ENCODE peak calls at places on chromosome 14, in six cellular contexts. B is GM20000, M is nephron progenitor cell, U is HFF-Myc, Z is kidney epithelial cell, G is OCI-LY7. J is an unnamed sample.

GRCh38 chr14:72311116-72311515 is 378.9 kb downstream of the RGS6 start:
- DNase-seq in U (no peak), G (no peak), M (no peak), B (no peak), Z (peak), J (no peak)

GRCh38 chr14:61662437-61663311 is 32.6 kb upstream of the HIF1A start:
- DNase-seq in M (no peak), U (peak), G (peak), B (peak), Z (peak), J (peak)

GRCh38 chr14:31441273-31442110 is 15.8 kb downstream of the DTD2 start:
- DNase-seq in B (no peak), Z (no peak), U (peak), G (no peak), M (no peak), J (no peak)

GRCh38 chr14:90900712-90901111 is 84.5 kb upstream of the TTC7B start:
- DNase-seq in B (no peak), M (no peak), Z (no peak), G (no peak), U (no peak), J (no peak)

GRCh38 chr14:57866199-57866755 is 385 bp upstream of the SLC35F4 start:
- DNase-seq in Z (no peak), B (no peak), U (no peak), M (no peak), G (no peak), J (no peak)

GRCh38 chr14:96187216-96188050 is 17.2 kb upstream of the BDKRB2 start:
- DNase-seq in U (no peak), G (no peak), B (no peak), Z (no peak), M (no peak), J (no peak)

GRCh38 chr14:51081209-51081608 is 13.7 kb downstream of the TRIM9 start:
- DNase-seq in U (no peak), B (no peak), Z (no peak), M (no peak), G (no peak), J (no peak)

GRCh38 chr14:33808187-33808586 is 142.7 kb downstream of the EGLN3 start:
- DNase-seq in Z (no peak), U (no peak), M (no peak), G (no peak), B (no peak), J (no peak)

GRCh38 chr14:55381040-55381439 is 30.6 kb downstream of the ATG14 start:
- DNase-seq in B (no peak), Z (no peak), G (no peak), M (no peak), U (no peak), J (no peak)

GRCh38 chr14:98507269-98507668 is 764.7 kb downstream of the BCL11B start:
- DNase-seq in U (no peak), B (no peak), M (no peak), Z (no peak), G (no peak), J (no peak)

GRCh38 chr14:50943943-50944646 is at the start of gene PYGL:
- DNase-seq in B (peak), U (no peak), Z (no peak), G (peak), M (peak), J (peak)

GRCh38 chr14:44846232-44846824 is 115.4 kb downstream of the KLHL28 start:
- DNase-seq in Z (no peak), U (peak), M (peak), B (peak), G (peak), J (no peak)

GRCh38 chr14:34875031-34875922 is at the start of gene BAZ1A:
- DNase-seq in U (peak), G (peak), B (peak), M (peak), Z (peak), J (peak)

GRCh38 chr14:72657214-72657921 is 236.5 kb downstream of the DPF3 start:
- DNase-seq in U (no peak), B (no peak), Z (no peak), M (no peak), G (no peak), J (no peak)

GRCh38 chr14:92173668-92174067 is 51.9 kb downstream of the CPSF2 start:
- DNase-seq in G (no peak), U (no peak), B (no peak), Z (no peak), M (no peak), J (no peak)

GRCh38 chr14:72801381-72801812 is 92.5 kb downstream of the DPF3 start:
- DNase-seq in M (no peak), B (no peak), G (no peak), U (peak), Z (peak), J (no peak)

GRCh38 chr14:87989613-87990299 is 3.2 kb downstream of the GALC start:
- DNase-seq in U (no peak), B (no peak), M (no peak), Z (no peak), G (no peak), J (no peak)

GRCh38 chr14:67571991-67572323 is 28.1 kb downstream of the PIGH start:
- DNase-seq in Z (no peak), G (no peak), U (no peak), M (peak), B (no peak), J (no peak)

GRCh38 chr14:92698393-92698792 is 50.0 kb downstream of the LGMN start:
- DNase-seq in B (no peak), G (no peak), M (no peak), U (no peak), Z (no peak), J (no peak)

GRCh38 chr14:69325086-69325485 is 65.1 kb downstream of the GALNT16 start:
- DNase-seq in Z (no peak), G (no peak), M (no peak), U (no peak), B (no peak), J (no peak)

GRCh38 chr14:65225299-65226159 is 123.2 kb upstream of the MAX start:
- DNase-seq in U (no peak), G (no peak), B (no peak), M (no peak), Z (peak), J (no peak)

GRCh38 chr14:89386214-89386886 is 30.7 kb downstream of the FOXN3 start:
- DNase-seq in U (peak), B (peak), Z (peak), G (no peak), M (no peak), J (peak)

GRCh38 chr14:35333347-35333730 is 41.2 kb downstream of the PSMA6 start:
- DNase-seq in M (no peak), B (peak), G (no peak), U (no peak), Z (no peak), J (no peak)

GRCh38 chr14:33570717-33571058 is 380.2 kb downstream of the EGLN3 start:
- DNase-seq in G (no peak), B (no peak), M (no peak), Z (no peak), U (no peak), J (no peak)

DNA sequence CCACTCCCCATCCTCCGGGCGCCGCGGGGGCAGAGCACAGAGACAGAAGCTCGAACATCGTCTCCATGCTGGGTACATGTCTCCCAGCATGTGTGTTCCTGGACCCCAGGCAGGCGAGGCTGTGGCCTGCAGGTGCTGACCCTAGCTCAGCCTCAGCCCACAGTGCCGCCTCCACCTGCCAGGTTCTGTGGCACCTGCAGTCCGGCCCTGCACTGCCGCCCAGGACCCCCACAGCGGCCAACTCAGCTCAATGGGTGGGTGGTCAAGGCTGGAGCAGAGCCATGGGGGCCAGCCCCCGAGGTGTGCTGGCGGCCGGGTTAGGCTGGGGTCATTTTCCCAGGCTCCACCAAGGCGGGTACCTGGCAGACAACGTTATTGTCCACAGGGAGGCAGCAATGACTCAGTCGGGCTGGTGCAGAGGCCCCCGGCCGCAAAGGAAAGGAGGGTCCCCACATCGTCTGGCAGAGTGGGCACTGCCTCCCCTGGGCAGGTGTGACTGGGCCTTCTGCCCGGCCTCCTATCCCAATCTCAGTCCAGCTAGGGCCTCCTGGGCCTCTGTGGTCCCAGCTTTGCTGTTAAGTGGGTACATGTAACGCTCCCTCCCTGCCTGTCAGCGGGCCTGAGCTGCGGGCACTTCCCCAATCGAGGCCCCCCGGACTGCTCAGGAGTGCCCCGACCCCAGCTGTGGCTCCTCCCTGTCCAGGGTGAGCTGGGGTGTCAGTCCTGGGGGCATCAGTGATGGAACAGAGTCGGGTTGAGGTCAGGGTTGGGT is 20.2 kb upstream of the NUDT14 start:
- DNase-seq in G (no peak), U (no peak), B (no peak), M (no peak), Z (no peak), J (no peak)
- TF ChIP-seq CTCF in G (peak), U (no peak), B (no peak), M (no peak), Z (peak), J (no peak)

GRCh38 chr14:100902295-100902694 is 1.2 kb downstream of the RTL1 start:
- DNase-seq in M (no peak), Z (no peak), U (no peak), G (peak), B (no peak), J (no peak)
- TF ChIP-seq CTCF in M (peak), Z (peak), U (peak), G (peak), B (no peak), J (no peak)

GRCh38 chr14:100278702-100279101 is 27.5 kb downstream of the SLC25A29 start:
- DNase-seq in M (no peak), Z (no peak), G (peak), B (peak), U (peak), J (no peak)
- TF ChIP-seq CTCF in M (no peak), Z (no peak), G (peak), B (no peak), U (no peak), J (peak)

GRCh38 chr14:77805703-77806102 is 5.8 kb downstream of the ADCK1 start:
- DNase-seq in B (no peak), Z (no peak), M (no peak), G (no peak), U (no peak), J (no peak)

GRCh38 chr14:77804592-77804991 is 4.7 kb downstream of the ADCK1 start:
- DNase-seq in B (peak), G (peak), Z (no peak), M (no peak), U (no peak), J (no peak)

GRCh38 chr14:77794357-77794756 is 5.6 kb upstream of the ADCK1 start:
- DNase-seq in Z (no peak), U (no peak), G (no peak), M (no peak), B (no peak), J (no peak)

GRCh38 chr14:77800814-77801213 is 905 bp downstream of the ADCK1 start:
- DNase-seq in G (no peak), M (no peak), B (no peak), U (no peak), Z (no peak), J (no peak)

DNA sequence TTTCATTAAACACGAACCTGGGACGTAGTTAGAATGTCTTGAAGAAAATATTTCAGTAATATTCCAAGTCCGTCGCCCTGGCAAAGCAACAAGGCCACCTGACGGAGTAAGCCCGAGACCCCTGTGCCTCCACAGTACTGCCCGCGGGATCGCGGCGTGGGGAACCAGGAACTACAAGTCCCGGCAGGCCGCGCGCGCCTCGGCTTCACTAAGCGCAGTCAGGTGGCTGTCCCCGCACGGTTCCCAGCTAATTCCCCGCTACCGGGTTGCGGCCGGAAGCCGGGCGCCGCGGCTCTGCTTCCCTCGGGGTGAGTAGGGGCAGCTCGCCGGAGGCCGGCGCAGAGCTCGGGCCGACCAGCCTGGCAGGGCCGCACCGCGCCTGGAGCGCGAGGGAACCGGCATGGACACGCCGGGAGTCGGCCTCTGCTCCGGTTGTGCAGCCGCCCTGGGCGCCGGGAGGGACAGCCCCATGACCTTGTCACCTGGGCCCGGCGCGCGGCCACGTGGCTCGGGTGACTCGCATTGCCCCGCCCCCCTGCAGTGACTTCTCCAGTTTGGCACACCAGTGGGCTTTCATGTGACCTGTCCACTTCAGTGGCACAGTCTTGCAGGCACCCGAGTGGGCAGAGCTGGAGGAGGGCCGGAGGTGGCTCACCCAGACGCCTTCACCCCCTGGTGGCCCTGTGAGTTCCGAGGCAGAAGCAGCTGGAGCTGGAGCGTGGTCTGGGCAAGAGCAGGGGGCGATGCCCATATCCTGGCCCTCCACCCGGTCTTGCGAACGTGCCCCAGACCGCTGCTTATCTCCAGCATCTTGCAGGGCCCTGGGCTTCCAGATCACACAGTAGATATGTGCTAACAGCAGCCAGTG is at the start of gene ADCK1:
- DNase-seq in M (peak), B (peak), Z (peak), G (peak), U (peak), J (peak)
- TF ChIP-seq CTCF in M (peak), B (no peak), Z (peak), G (peak), U (peak), J (peak)

GRCh38 chr14:103232831-103233319 is 101.2 kb upstream of the EIF5 start:
- DNase-seq in B (no peak), Z (no peak), G (no peak), M (no peak), U (no peak), J (no peak)
- TF ChIP-seq CTCF in B (no peak), Z (no peak), G (no peak), M (no peak), U (no peak), J (no peak)

GRCh38 chr14:36747411-36748184 is 85.9 kb downstream of the PAX9 start:
- DNase-seq in G (peak), U (no peak), Z (no peak), M (no peak), B (no peak), J (no peak)
- TF ChIP-seq CTCF in G (peak), U (peak), Z (peak), M (peak), B (no peak), J (peak)

GRCh38 chr14:75190023-75190422 is 13.6 kb upstream of the TMED10 start:
- DNase-seq in M (no peak), B (no peak), G (no peak), U (no peak), Z (no peak), J (no peak)
- TF ChIP-seq CTCF in M (no peak), B (no peak), G (no peak), U (no peak), Z (no peak), J (no peak)

GRCh38 chr14:104697317-104697703 is 7.9 kb downstream of the INF2 start:
- DNase-seq in Z (no peak), U (no peak), M (no peak), B (no peak), G (no peak), J (no peak)

GRCh38 chr14:104696671-104697316 is 7.4 kb downstream of the INF2 start:
- DNase-seq in B (no peak), G (no peak), U (no peak), Z (no peak), M (no peak), J (no peak)

GRCh38 chr14:104694991-104695659 is 5.7 kb downstream of the INF2 start:
- DNase-seq in Z (peak), G (no peak), M (no peak), U (no peak), B (no peak), J (no peak)

GRCh38 chr14:104694475-104694950 is 5.1 kb downstream of the INF2 start:
- DNase-seq in U (no peak), G (no peak), M (no peak), Z (no peak), B (no peak), J (no peak)

GRCh38 chr14:104695660-104696000 is 6.2 kb downstream of the INF2 start:
- DNase-seq in U (no peak), Z (no peak), M (no peak), G (no peak), B (no peak), J (no peak)
- TF ChIP-seq CTCF in U (no peak), Z (no peak), M (no peak), G (no peak), B (no peak), J (no peak)

J was measured in GM06990.